ENCODE peak calls at places on chromosomes 1 and 21, in six cellular contexts. One of them, this sample, is unnamed.

GRCh38 chr1:185040333-185040732 is 5.0 kb upstream of the RNF2 start:
- DNase-seq in mesendoderm: no peak
- DNase-seq in mesenchymal stem cell: no peak
- DNase-seq in IMR-90: no peak
- DNase-seq in H1: no peak
- DNase-seq in H9: no peak
- DNase-seq in this sample: no peak

GRCh38 chr1:214332950-214333798 is 52.2 kb downstream of the SMYD2 start:
- DNase-seq in mesendoderm: peak
- DNase-seq in mesenchymal stem cell: peak
- DNase-seq in IMR-90: peak
- DNase-seq in H1: no peak
- DNase-seq in H9: peak
- DNase-seq in this sample: peak

GRCh38 chr21:45248893-45249381 is 38.8 kb downstream of the POFUT2 start:
- DNase-seq in mesendoderm: peak
- DNase-seq in mesenchymal stem cell: no peak
- DNase-seq in IMR-90: peak
- DNase-seq in H1: no peak
- DNase-seq in H9: peak
- DNase-seq in this sample: no peak

GRCh38 chr1:202698276-202698675 is 12.0 kb downstream of the SYT2 start:
- DNase-seq in mesendoderm: no peak
- DNase-seq in mesenchymal stem cell: no peak
- DNase-seq in IMR-90: no peak
- DNase-seq in H1: no peak
- DNase-seq in H9: no peak
- DNase-seq in this sample: no peak

GRCh38 chr1:42186172-42186571 is 21.6 kb upstream of the GUCA2A start:
- DNase-seq in mesendoderm: no peak
- DNase-seq in mesenchymal stem cell: peak
- DNase-seq in IMR-90: peak
- DNase-seq in H1: no peak
- DNase-seq in H9: no peak
- DNase-seq in this sample: no peak

GRCh38 chr1:9248341-9249262 is 14.0 kb downstream of the H6PD start:
- DNase-seq in mesendoderm: no peak
- DNase-seq in mesenchymal stem cell: no peak
- DNase-seq in IMR-90: no peak
- DNase-seq in H1: no peak
- DNase-seq in H9: no peak
- DNase-seq in this sample: no peak

GRCh38 chr1:88350648-88351047 is 333.4 kb upstream of the PKN2 start:
- DNase-seq in mesendoderm: no peak
- DNase-seq in mesenchymal stem cell: no peak
- DNase-seq in IMR-90: no peak
- DNase-seq in H1: no peak
- DNase-seq in H9: no peak
- DNase-seq in this sample: no peak

GRCh38 chr1:222054416-222054815 is 312.5 kb upstream of the DUSP10 start:
- DNase-seq in mesendoderm: no peak
- DNase-seq in mesenchymal stem cell: no peak
- DNase-seq in IMR-90: no peak
- DNase-seq in H1: no peak
- DNase-seq in H9: no peak
- DNase-seq in this sample: no peak

GRCh38 chr1:228066891-228067654 is 15.4 kb upstream of the ARF1 start:
- DNase-seq in mesendoderm: no peak
- DNase-seq in mesenchymal stem cell: no peak
- DNase-seq in IMR-90: no peak
- DNase-seq in H1: no peak
- DNase-seq in H9: no peak
- DNase-seq in this sample: no peak

GRCh38 chr1:244653439-244654283 is 735 bp downstream of the DESI2 start:
- DNase-seq in mesendoderm: peak
- DNase-seq in mesenchymal stem cell: peak
- DNase-seq in IMR-90: peak
- DNase-seq in H1: no peak
- DNase-seq in H9: peak
- DNase-seq in this sample: peak

GRCh38 chr1:193242000-193242399 is 55.6 kb upstream of the B3GALT2 start:
- DNase-seq in mesendoderm: no peak
- DNase-seq in mesenchymal stem cell: no peak
- DNase-seq in IMR-90: no peak
- DNase-seq in H1: no peak
- DNase-seq in H9: no peak
- DNase-seq in this sample: no peak

GRCh38 chr1:116880952-116881351 is 28.8 kb upstream of the PTGFRN start:
- DNase-seq in mesendoderm: no peak
- DNase-seq in mesenchymal stem cell: no peak
- DNase-seq in IMR-90: no peak
- DNase-seq in H1: no peak
- DNase-seq in H9: no peak
- DNase-seq in this sample: no peak

GRCh38 chr1:116261227-116261626 is 111.8 kb upstream of the ATP1A1 start:
- DNase-seq in mesendoderm: peak
- DNase-seq in mesenchymal stem cell: no peak
- DNase-seq in IMR-90: no peak
- DNase-seq in H1: no peak
- DNase-seq in H9: peak
- DNase-seq in this sample: no peak

GRCh38 chr1:169484107-169484506 is 1.6 kb downstream of the SLC19A2 start:
- DNase-seq in mesendoderm: no peak
- DNase-seq in mesenchymal stem cell: peak
- DNase-seq in IMR-90: no peak
- DNase-seq in H1: no peak
- DNase-seq in H9: no peak
- DNase-seq in this sample: no peak

GRCh38 chr1:97603218-97603617 is 317.6 kb downstream of the DPYD start:
- DNase-seq in mesendoderm: no peak
- DNase-seq in mesenchymal stem cell: no peak
- DNase-seq in IMR-90: no peak
- DNase-seq in H1: no peak
- DNase-seq in H9: no peak
- DNase-seq in this sample: no peak

GRCh38 chr1:213481395-213481794 is 430.4 kb downstream of the RPS6KC1 start:
- DNase-seq in mesendoderm: no peak
- DNase-seq in mesenchymal stem cell: no peak
- DNase-seq in IMR-90: no peak
- DNase-seq in H1: no peak
- DNase-seq in H9: no peak
- DNase-seq in this sample: no peak

GRCh38 chr1:70899735-70900134 is 147.9 kb downstream of the PTGER3 start:
- DNase-seq in mesendoderm: no peak
- DNase-seq in mesenchymal stem cell: no peak
- DNase-seq in IMR-90: no peak
- DNase-seq in H1: no peak
- DNase-seq in H9: no peak
- DNase-seq in this sample: no peak

GRCh38 chr1:117312453-117313138 is 54.7 kb upstream of the MAN1A2 start:
- DNase-seq in mesendoderm: peak
- DNase-seq in mesenchymal stem cell: peak
- DNase-seq in IMR-90: peak
- DNase-seq in H1: no peak
- DNase-seq in H9: no peak
- DNase-seq in this sample: no peak

GRCh38 chr1:64734289-64734652 is 10.6 kb upstream of the RAVER2 start:
- DNase-seq in mesendoderm: no peak
- DNase-seq in mesenchymal stem cell: no peak
- DNase-seq in IMR-90: no peak
- DNase-seq in H1: no peak
- DNase-seq in H9: no peak
- DNase-seq in this sample: no peak

GRCh38 chr1:233112184-233113008 is 162.0 kb downstream of the NTPCR start:
- DNase-seq in mesendoderm: peak
- DNase-seq in mesenchymal stem cell: peak
- DNase-seq in IMR-90: peak
- DNase-seq in H1: no peak
- DNase-seq in H9: no peak
- DNase-seq in this sample: peak

GRCh38 chr1:72280714-72281113 is 1.6 kb downstream of the NEGR1 start:
- DNase-seq in mesendoderm: no peak
- DNase-seq in mesenchymal stem cell: no peak
- DNase-seq in IMR-90: no peak
- DNase-seq in H1: no peak
- DNase-seq in H9: no peak
- DNase-seq in this sample: no peak

GRCh38 chr1:22780696-22781095 is 70.1 kb downstream of the EPHB2 start:
- DNase-seq in mesendoderm: peak
- DNase-seq in mesenchymal stem cell: peak
- DNase-seq in IMR-90: peak
- DNase-seq in H1: no peak
- DNase-seq in H9: peak
- DNase-seq in this sample: peak

GRCh38 chr1:227558807-227559186 is 4.6 kb upstream of the ZNF678 start:
- DNase-seq in mesendoderm: no peak
- DNase-seq in mesenchymal stem cell: no peak
- DNase-seq in IMR-90: no peak
- DNase-seq in H1: no peak
- DNase-seq in H9: no peak
- DNase-seq in this sample: no peak

DNA sequence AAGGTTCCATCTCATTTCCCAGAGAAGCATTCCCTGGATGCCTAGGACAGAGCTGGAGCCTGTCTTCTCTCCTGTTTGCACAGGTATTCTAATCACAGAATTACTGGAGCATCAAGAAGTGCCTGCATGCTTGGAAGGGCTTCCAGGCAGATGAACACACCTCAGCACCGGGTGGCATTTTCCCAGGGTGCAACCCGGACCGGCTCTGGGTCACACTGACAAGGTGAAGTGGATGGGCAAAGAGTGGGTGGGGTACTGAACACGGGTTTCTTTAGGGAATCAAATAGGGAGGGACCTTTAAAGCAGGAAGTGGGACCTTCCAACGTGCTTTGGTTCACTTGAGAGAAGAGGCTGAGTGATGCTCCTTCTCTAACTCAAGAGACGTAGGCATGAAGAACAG is 7.1 kb upstream of the PEF1 start:
- DNase-seq in mesendoderm: no peak
- DNase-seq in mesenchymal stem cell: no peak
- DNase-seq in IMR-90: no peak
- DNase-seq in H1: no peak
- DNase-seq in H9: no peak
- DNase-seq in this sample: no peak
- H4K8ac ChIP-seq in mesendoderm: no peak
- H4K8ac ChIP-seq in mesenchymal stem cell: no peak
- H4K8ac ChIP-seq in IMR-90: no peak
- H4K8ac ChIP-seq in H1: no peak
- H4K8ac ChIP-seq in H9: no peak
- H4K8ac ChIP-seq in this sample: no peak

DNA sequence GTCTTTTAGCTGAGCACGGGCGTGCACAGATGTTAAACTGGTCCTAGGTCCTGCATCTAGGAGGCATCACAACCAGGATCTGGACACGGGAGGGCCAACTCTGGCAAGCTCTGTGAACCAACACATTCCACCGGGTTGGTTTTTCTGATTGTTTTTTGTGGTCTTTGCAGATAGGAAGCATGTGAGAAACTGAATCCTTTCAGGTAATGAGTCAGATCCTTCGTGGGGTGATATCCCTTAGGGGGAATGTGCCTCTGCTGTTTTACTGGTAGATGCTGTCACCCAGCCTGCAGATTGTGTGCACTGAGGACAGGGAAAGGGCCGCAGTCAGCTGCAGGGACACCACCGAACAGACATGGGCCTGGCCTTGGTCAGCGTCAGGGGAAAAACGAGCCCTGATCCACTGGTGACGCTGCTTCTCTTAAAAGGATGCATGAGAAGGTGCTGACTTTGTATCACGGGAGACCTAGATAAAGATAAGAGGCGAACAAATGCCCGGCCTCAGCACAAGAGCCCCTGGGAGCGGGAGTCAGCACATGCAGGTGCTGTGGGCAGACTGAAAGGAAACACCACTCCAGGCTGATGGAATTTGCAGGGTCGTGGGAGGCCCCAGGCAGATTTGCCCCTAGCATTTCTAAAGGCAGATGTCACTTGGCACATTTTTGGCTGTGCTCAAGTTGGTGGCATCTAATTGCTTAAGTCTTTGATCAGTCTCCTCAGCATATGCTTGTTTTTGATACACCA is 51.1 kb downstream of the DOP1B start:
- DNase-seq in mesendoderm: peak
- DNase-seq in mesenchymal stem cell: peak
- DNase-seq in IMR-90: peak
- DNase-seq in H1: no peak
- DNase-seq in H9: no peak
- DNase-seq in this sample: no peak
- H3K18ac ChIP-seq in mesendoderm: no peak
- H3K18ac ChIP-seq in mesenchymal stem cell: no peak
- H3K18ac ChIP-seq in IMR-90: no peak
- H3K18ac ChIP-seq in H1: no peak
- H3K18ac ChIP-seq in H9: no peak
- H3K18ac ChIP-seq in this sample: no peak

DNA sequence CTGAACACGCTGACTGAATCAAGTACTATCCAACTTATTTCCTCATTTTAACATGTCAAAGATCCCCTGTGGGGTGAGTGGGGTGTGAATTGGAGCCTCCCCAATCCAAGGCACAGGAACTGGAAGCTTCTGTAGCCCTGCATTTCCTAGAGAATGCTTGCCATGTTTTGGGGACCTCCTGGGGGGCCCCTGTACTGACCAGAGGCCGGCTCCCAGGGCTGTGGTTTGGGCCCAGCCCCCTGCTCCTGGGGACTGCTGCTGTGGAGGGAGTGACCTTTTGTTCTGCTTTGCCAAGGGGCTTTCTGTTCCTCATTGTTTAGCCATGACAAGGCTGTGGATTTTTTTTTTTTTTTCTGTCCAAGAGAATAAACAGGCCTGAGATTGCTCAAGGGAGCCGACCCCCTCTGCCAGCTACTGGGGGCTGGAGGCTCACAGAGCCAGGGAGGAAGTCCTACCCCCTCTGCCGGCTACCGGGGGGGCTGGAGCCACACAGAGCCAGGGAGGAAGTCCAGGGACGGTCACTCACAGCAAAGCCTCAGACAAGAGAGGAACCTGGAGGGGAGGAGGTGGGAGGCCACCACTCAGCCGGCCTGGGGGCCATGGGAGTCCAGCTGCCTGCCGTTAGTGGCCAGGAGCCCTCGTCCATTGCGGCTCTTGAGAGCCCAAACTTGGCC is 17.4 kb downstream of the TNFRSF1B start:
- DNase-seq in mesendoderm: peak
- DNase-seq in mesenchymal stem cell: peak
- DNase-seq in IMR-90: peak
- DNase-seq in H1: no peak
- DNase-seq in H9: no peak
- DNase-seq in this sample: peak
- H4K8ac ChIP-seq in mesendoderm: no peak
- H4K8ac ChIP-seq in mesenchymal stem cell: peak
- H4K8ac ChIP-seq in IMR-90: peak
- H4K8ac ChIP-seq in H1: peak
- H4K8ac ChIP-seq in H9: no peak
- H4K8ac ChIP-seq in this sample: peak

DNA sequence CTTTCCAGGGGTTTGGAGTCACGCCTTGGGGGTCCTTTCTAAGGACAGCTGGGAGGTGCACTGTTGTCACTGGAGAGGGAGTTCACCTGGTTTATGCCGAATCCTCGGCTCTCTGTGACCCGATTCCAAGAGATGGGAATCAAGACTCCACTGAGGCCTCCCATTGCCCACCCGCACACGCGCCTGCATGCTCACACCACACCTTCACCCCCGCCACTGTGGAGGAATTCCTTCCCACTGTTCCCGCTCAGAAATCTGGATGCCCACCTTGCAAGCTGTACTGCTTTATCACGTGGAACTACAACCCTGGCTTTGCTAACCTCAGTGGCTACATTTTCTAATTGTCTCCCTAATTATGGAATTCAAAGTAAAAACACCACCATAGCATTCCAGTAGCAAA is 29.2 kb downstream of the PGBD5 start:
- DNase-seq in mesendoderm: no peak
- DNase-seq in mesenchymal stem cell: no peak
- DNase-seq in IMR-90: no peak
- DNase-seq in H1: no peak
- DNase-seq in H9: no peak
- DNase-seq in this sample: no peak
- H3K18ac ChIP-seq in mesendoderm: no peak
- H3K18ac ChIP-seq in mesenchymal stem cell: no peak
- H3K18ac ChIP-seq in IMR-90: no peak
- H3K18ac ChIP-seq in H1: no peak
- H3K18ac ChIP-seq in H9: no peak
- H3K18ac ChIP-seq in this sample: peak